ENCODE peak calls at places on chromosomes 6 and 20, in six cellular contexts. C is GM12865; O is GDM1; E is natural killer cell treated with Interleukin-12 subunit alpha and Interleukin-12 subunit beta and Interleukin-15 and Interleukin-18, amount 100 ng/mL, for 72 hours; A is activated T-helper 2 cell treated with anti-CD3 and anti-CD28 coated beads, Interferon-gamma antibody, Interleukin-2, Interleukin-4, amounts not matched to agents 10 μg/mL and 5 μg/mL and 100 μg/mL, durations not matched to agents 14 hours and 24 hours and 36 hours; N is left cardiac atrium. L is an unnamed sample.

GRCh38 chr6:63355632-63356031 is 35.8 kb upstream of the LGSN start:
- DNase-seq in C (no peak), A (no peak), N (no peak), E (no peak), O (no peak), L (no peak)

GRCh38 chr6:90156861-90157260 is 139.8 kb downstream of the BACH2 start:
- DNase-seq in C (no peak), O (no peak), N (no peak), A (no peak), E (no peak), L (no peak)

GRCh38 chr6:145960918-145961604 is 3.1 kb downstream of the SHPRH start:
- DNase-seq in E (no peak), A (no peak), C (no peak), N (peak), O (no peak), L (peak)

GRCh38 chr20:4051413-4052138 is 36.2 kb upstream of the RNF24 start:
- DNase-seq in C (no peak), A (no peak), N (no peak), O (no peak), E (no peak), L (no peak)

GRCh38 chr20:46683620-46683938 is 5.7 kb downstream of the TP53RK start:
- DNase-seq in E (no peak), O (no peak), N (no peak), A (no peak), C (peak), L (no peak)

GRCh38 chr6:163860194-163861081 is 445.9 kb downstream of the QKI start:
- DNase-seq in A (no peak), E (no peak), N (no peak), O (peak), C (no peak), L (no peak)

GRCh38 chr6:34535646-34536045 is 20.5 kb downstream of the SPDEF start:
- DNase-seq in A (no peak), O (no peak), N (no peak), E (no peak), C (no peak), L (no peak)

GRCh38 chr6:129105793-129106192 is 222.9 kb downstream of the LAMA2 start:
- DNase-seq in A (no peak), E (no peak), O (no peak), N (no peak), C (no peak), L (no peak)

GRCh38 chr6:42229720-42230119 is 12.1 kb upstream of the MRPS10 start:
- DNase-seq in C (no peak), A (no peak), E (no peak), N (no peak), O (no peak), L (no peak)

GRCh38 chr6:157531986-157532365 is 151.0 kb downstream of the ZDHHC14 start:
- DNase-seq in E (no peak), O (no peak), C (no peak), N (no peak), A (no peak), L (no peak)

GRCh38 chr6:27592481-27593199 is 119.7 kb upstream of the ZNF184 start:
- DNase-seq in C (peak), E (no peak), N (no peak), A (peak), O (no peak), L (peak)

GRCh38 chr20:46122071-46122470 is 4.0 kb downstream of the CD40 start:
- DNase-seq in E (no peak), N (no peak), C (no peak), A (no peak), O (no peak), L (peak)

GRCh38 chr6:169868458-169868857 is 117.0 kb downstream of the ERMARD start:
- DNase-seq in C (peak), A (peak), O (no peak), E (peak), N (peak), L (peak)

GRCh38 chr6:85986681-85987080 is 344.0 kb upstream of the SYNCRIP start:
- DNase-seq in E (no peak), A (no peak), O (no peak), N (no peak), C (no peak), L (no peak)

GRCh38 chr6:154157082-154157481 is 118.0 kb downstream of the OPRM1 start:
- DNase-seq in O (no peak), C (peak), N (no peak), A (no peak), E (no peak), L (no peak)

GRCh38 chr6:136772685-136773472 is 19.4 kb downstream of the MAP3K5 start:
- DNase-seq in N (no peak), O (no peak), C (peak), A (no peak), E (no peak), L (no peak)

GRCh38 chr6:46757206-46757564 is 10.5 kb downstream of the ANKRD66 start:
- DNase-seq in A (no peak), E (no peak), C (no peak), N (no peak), O (no peak), L (peak)

GRCh38 chr6:88481519-88481918 is 315.4 kb upstream of the CNR1 start:
- DNase-seq in N (no peak), A (no peak), C (no peak), O (no peak), E (no peak), L (no peak)